ENCODE peak calls at places on chromosomes 16 and 17, in four cellular contexts. W is GM10248, E is adrenal gland, H is uterus. I is an unnamed sample.

GRCh38 chr17:21077286-21077685 is 34.5 kb upstream of the USP22 start:
- DNase-seq in W (no peak), E (no peak), H (no peak), I (no peak)

GRCh38 chr16:86198201-86199118 is 299.5 kb downstream of the IRF8 start:
- DNase-seq in W (no peak), E (no peak), H (no peak), I (no peak)

GRCh38 chr17:75619506-75620431 is 13.5 kb upstream of the SMIM5 start:
- DNase-seq in W (peak), E (no peak), H (no peak), I (no peak)

GRCh38 chr16:63302841-63303240 is 1266.6 kb upstream of the CDH8 start:
- DNase-seq in W (no peak), E (no peak), H (no peak), I (no peak)

GRCh38 chr17:70168044-70168978 is 1.0 kb upstream of the KCNJ2 start:
- DNase-seq in W (peak), E (peak), H (peak), I (peak)

GRCh38 chr16:85829266-85829665 is 29.8 kb downstream of the COX4I1 start:
- DNase-seq in W (no peak), E (no peak), H (no peak), I (no peak)

GRCh38 chr17:37791434-37791833 is 46.6 kb upstream of the HNF1B start:
- DNase-seq in W (peak), E (peak), H (no peak), I (no peak)

GRCh38 chr16:18965555-18965954 is 18.2 kb upstream of the TMC7 start:
- DNase-seq in W (no peak), E (no peak), H (no peak), I (no peak)

GRCh38 chr17:58488428-58488890 is 251 bp upstream of the HSF5 start:
- DNase-seq in W (no peak), E (no peak), H (no peak), I (no peak)

GRCh38 chr17:72416054-72416691 is 295.4 kb downstream of the SOX9 start:
- DNase-seq in W (no peak), E (no peak), H (no peak), I (no peak)

GRCh38 chr17:3919123-3919624 is 2.9 kb upstream of the P2RX1 start:
- DNase-seq in W (no peak), E (no peak), H (peak), I (no peak)

GRCh38 chr17:79706931-79707382 is 23.8 kb upstream of the ENPP7 start:
- DNase-seq in W (no peak), E (no peak), H (peak), I (no peak)

GRCh38 chr16:21646091-21646490 is 6.3 kb downstream of the IGSF6 start:
- DNase-seq in W (no peak), E (no peak), H (no peak), I (no peak)

GRCh38 chr16:31467151-31467550 is 4.8 kb upstream of the TGFB1I1 start:
- DNase-seq in W (no peak), E (no peak), H (no peak), I (no peak)

GRCh38 chr17:35774499-35774898 is 13.8 kb downstream of the C17orf50 start:
- DNase-seq in W (no peak), E (peak), H (peak), I (no peak)

GRCh38 chr16:48441106-48441505 is 55.9 kb upstream of the SIAH1 start:
- DNase-seq in W (no peak), E (no peak), H (no peak), I (no peak)

GRCh38 chr17:29131814-29132682 is 48.1 kb downstream of the MYO18A start:
- DNase-seq in W (no peak), E (no peak), H (peak), I (no peak)

GRCh38 chr16:24729967-24730815 is 740 bp downstream of the TNRC6A start:
- DNase-seq in W (no peak), E (peak), H (peak), I (no peak)

GRCh38 chr17:73819440-73820395 is 175.5 kb upstream of the SDK2 start:
- DNase-seq in W (no peak), E (no peak), H (no peak), I (no peak)

GRCh38 chr17:15966879-15967248 is 21.9 kb downstream of the ADORA2B start:
- DNase-seq in W (no peak), E (no peak), H (no peak), I (no peak)

GRCh38 chr17:28290703-28291102 is 28.3 kb upstream of the TMEM97 start:
- DNase-seq in W (no peak), E (no peak), H (no peak), I (no peak)

GRCh38 chr17:73637866-73638265 is 6.4 kb downstream of the SDK2 start:
- DNase-seq in W (no peak), E (no peak), H (no peak), I (no peak)

GRCh38 chr17:80732268-80732667 is 187.6 kb downstream of the RPTOR start:
- DNase-seq in W (no peak), E (no peak), H (no peak), I (peak)

GRCh38 chr16:57132470-57132869 is 40.1 kb downstream of the CPNE2 start:
- DNase-seq in W (no peak), E (no peak), H (no peak), I (no peak)

GRCh38 chr17:79619636-79620206 is 8.9 kb upstream of the RBFOX3 start:
- DNase-seq in W (no peak), E (no peak), H (peak), I (no peak)

GRCh38 chr17:8150194-8151119 is 1.7 kb downstream of the PER1 start:
- DNase-seq in W (no peak), E (peak), H (no peak), I (no peak)

GRCh38 chr17:4949321-4950074 is 1.2 kb upstream of the PFN1 start:
- DNase-seq in W (peak), E (peak), H (peak), I (no peak)

GRCh38 chr16:35144212-35144932 is 1685.0 kb downstream of the TP53TG3F start:
- DNase-seq in W (no peak), E (no peak), H (no peak), I (no peak)

GRCh38 chr16:85393674-85394510 is 219.2 kb upstream of the GSE1 start:
- DNase-seq in W (peak), E (peak), H (peak), I (no peak)

GRCh38 chr16:7561908-7562405 is 229.3 kb downstream of the RBFOX1 start:
- DNase-seq in W (no peak), E (no peak), H (no peak), I (no peak)

DNA sequence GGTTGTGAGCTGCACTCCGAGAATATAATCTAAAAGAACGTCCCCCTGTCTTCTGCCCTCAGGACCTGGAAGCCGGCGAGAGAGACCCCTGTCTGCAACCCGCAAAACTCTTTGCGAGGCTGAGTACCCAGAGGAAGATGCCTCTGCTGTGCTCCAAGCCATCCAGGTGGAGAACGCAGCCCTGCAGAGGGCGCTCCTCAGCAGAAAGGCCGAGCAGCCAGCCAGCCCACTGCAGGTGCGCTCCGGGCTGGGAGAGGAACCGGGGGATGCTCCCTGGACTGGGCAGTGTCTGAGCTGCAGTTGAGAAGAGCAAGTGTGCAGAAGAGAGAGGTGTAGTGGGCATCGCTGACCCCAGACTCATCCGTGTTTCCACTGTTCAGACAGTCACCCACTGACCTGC is 148.3 kb downstream of the KATNIP start:
- DNase-seq in W (no peak), E (no peak), H (no peak), I (no peak)
- TF ChIP-seq CTCF in W (peak), E (no peak), H (no peak), I (peak)

GRCh38 chr17:54967621-54968258 is 714 bp downstream of the COX11 start:
- DNase-seq in W (peak), E (no peak), H (no peak), I (no peak)
- TF ChIP-seq CTCF in W (no peak), E (no peak), H (no peak), I (no peak)

GRCh38 chr16:87543436-87544191 is 50.8 kb upstream of the ZCCHC14 start:
- DNase-seq in W (no peak), E (no peak), H (peak), I (no peak)
- TF ChIP-seq CTCF in W (no peak), E (no peak), H (peak), I (no peak)

GRCh38 chr17:48012151-48012520 is 25.5 kb downstream of the COPZ2 start:
- DNase-seq in W (peak), E (peak), H (no peak), I (peak)
- TF ChIP-seq CTCF in W (no peak), E (no peak), H (no peak), I (no peak)

GRCh38 chr17:39045948-39046679 is 78.9 kb upstream of the FBXO47 start:
- DNase-seq in W (no peak), E (no peak), H (no peak), I (no peak)
- TF ChIP-seq CTCF in W (no peak), E (no peak), H (no peak), I (no peak)

GRCh38 chr17:149231-149630 is 11.9 kb downstream of the SCGB1C2 start:
- DNase-seq in W (no peak), E (peak), H (no peak), I (no peak)
- TF ChIP-seq CTCF in W (no peak), E (no peak), H (no peak), I (no peak)

GRCh38 chr17:66540131-66540781 is 237.8 kb downstream of the PRKCA start:
- DNase-seq in W (no peak), E (no peak), H (peak), I (no peak)

GRCh38 chr17:66535611-66536010 is 233.2 kb downstream of the PRKCA start:
- DNase-seq in W (no peak), E (no peak), H (no peak), I (no peak)

GRCh38 chr17:66537518-66537917 is 235.1 kb downstream of the PRKCA start:
- DNase-seq in W (no peak), E (no peak), H (no peak), I (no peak)

GRCh38 chr17:66541461-66542182 is 239.2 kb downstream of the PRKCA start:
- DNase-seq in W (peak), E (no peak), H (no peak), I (no peak)

GRCh38 chr17:66538776-66539175 is 236.4 kb downstream of the PRKCA start:
- DNase-seq in W (no peak), E (no peak), H (no peak), I (no peak)
- TF ChIP-seq CTCF in W (no peak), E (no peak), H (no peak), I (no peak)

GRCh38 chr17:6713130-6713917 is at the start of gene SLC13A5:
- DNase-seq in W (peak), E (peak), H (no peak), I (peak)
- TF ChIP-seq CTCF in W (peak), E (no peak), H (peak), I (peak)

GRCh38 chr17:62038248-62038647 is 26.8 kb downstream of the MED13 start:
- DNase-seq in W (no peak), E (no peak), H (no peak), I (no peak)
- TF ChIP-seq CTCF in W (no peak), E (no peak), H (no peak), I (no peak)

I was measured in HFF-Myc.